ENCODE peak calls at places on chromosomes 5 and 9, in ten cellular contexts. A is left ventricle myocardium inferior; I is adrenal gland; L is tibial nerve; V is neural progenitor cell; Y is upper lobe of right lung; P is tibial artery; F is effector memory CD4-positive, alpha-beta T cell; U is K562; G is heart right ventricle. E is an unnamed sample.

GRCh38 chr5:61910771-61911170 is 395.2 kb upstream of the KIF2A start:
- DNase-seq in I (no peak), P (no peak), U (peak; percentile 14), L (no peak), Y (no peak), A (no peak), V (no peak), G (no peak), F (no peak), E (no peak)

GRCh38 chr5:149549461-149550266 is 1.6 kb downstream of the CSNK1A1 start:
- DNase-seq in Y (no peak), P (no peak), G (no peak), L (peak; percentile 22), V (peak; percentile 71), A (no peak), U (peak; percentile 58), I (peak; percentile 74), F (peak; percentile 16), E (peak; percentile 56)

GRCh38 chr9:131429121-131430012 is 35.5 kb downstream of the PRRC2B start:
- DNase-seq in Y (no peak), V (no peak), I (no peak), P (peak; percentile 40), U (no peak), G (no peak), L (no peak), A (no peak), F (no peak), E (no peak)

GRCh38 chr5:143721960-143722359 is 90.0 kb upstream of the HMHB1 start:
- DNase-seq in V (no peak), I (no peak), P (no peak), A (no peak), U (no peak), Y (no peak), G (no peak), F (no peak), L (no peak), E (no peak)

GRCh38 chr5:132807163-132807838 is 5.8 kb upstream of the SOWAHA start:
- DNase-seq in V (peak; percentile 71), I (no peak), F (no peak), Y (no peak), P (peak; percentile 54), G (no peak), U (peak; percentile 70), A (no peak), L (no peak), E (peak; percentile 21)

GRCh38 chr5:38410304-38410990 is 146.0 kb downstream of the LIFR start:
- DNase-seq in Y (no peak), L (no peak), G (no peak), U (no peak), V (peak; percentile 39), A (no peak), F (no peak), I (no peak), P (no peak), E (no peak)

GRCh38 chr5:137531266-137531665 is 32.1 kb upstream of the SPOCK1 start:
- DNase-seq in I (no peak), Y (no peak), G (no peak), P (no peak), L (no peak), F (no peak), U (no peak), A (no peak), V (no peak), E (no peak)

GRCh38 chr9:110579763-110580255 is 268 bp upstream of the SVEP1 start:
- DNase-seq in L (peak; percentile 52), U (no peak), I (no peak), V (peak; percentile 69), Y (no peak), G (peak; percentile 27), F (no peak), P (peak; percentile 64), A (peak; percentile 23), E (no peak)

GRCh38 chr9:103731541-103731940 is 362.6 kb upstream of the SMC2 start:
- DNase-seq in I (no peak), F (no peak), U (no peak), A (no peak), Y (no peak), P (no peak), V (no peak), G (no peak), L (no peak), E (no peak)

GRCh38 chr5:154366353-154366752 is 79.4 kb upstream of the SAP30L start:
- DNase-seq in L (no peak), U (no peak), A (no peak), G (no peak), Y (no peak), F (no peak), P (no peak), V (no peak), I (no peak), E (no peak)

GRCh38 chr5:14208071-14209021 is 65.2 kb downstream of the TRIO start:
- DNase-seq in Y (no peak), A (no peak), V (no peak), F (no peak), U (no peak), L (no peak), G (no peak), I (no peak), P (no peak), E (no peak)

GRCh38 chr9:128159784-128160602 is at the start of gene BBLN:
- DNase-seq in U (peak; percentile 99), P (peak; percentile 98), A (peak; percentile 95), I (peak; percentile 97), V (peak; percentile 97), Y (peak; percentile 97), L (peak; percentile 91), F (peak; percentile 86), G (peak; percentile 97), E (peak; percentile 88)

GRCh38 chr5:150778517-150779396 is at the start of gene SMIM3:
- DNase-seq in U (peak; percentile 83), A (peak; percentile 89), L (peak; percentile 67), Y (peak; percentile 92), I (peak; percentile 90), P (peak; percentile 94), G (peak; percentile 90), V (peak; percentile 93), F (peak; percentile 48), E (peak; percentile 77)

GRCh38 chr9:91534374-91534773 is 110.7 kb upstream of the NFIL3 start:
- DNase-seq in U (no peak), P (no peak), I (no peak), G (no peak), Y (no peak), F (no peak), L (no peak), V (no peak), A (no peak), E (no peak)

GRCh38 chr5:169288066-169288753 is 12.7 kb downstream of the SLIT3 start:
- DNase-seq in L (no peak), P (no peak), G (no peak), F (no peak), I (no peak), U (no peak), V (no peak), Y (no peak), A (no peak), E (no peak)
- H3K27me3 ChIP-seq in L (no peaks in the 10 kb centered on the region), P (no peaks in the 10 kb centered on the region), G (no peaks in the 10 kb centered on the region), F (no peaks in the 10 kb centered on the region), I (no peaks in the 10 kb centered on the region), U (no peaks in the 10 kb centered on the region), V (peaks cover 6% of the 10 kb centered on the region), Y (no peaks in the 10 kb centered on the region), A (no peaks in the 10 kb centered on the region), E (no peaks in the 10 kb centered on the region)

GRCh38 chr5:138790684-138791083 is 37.5 kb downstream of the CTNNA1 start:
- DNase-seq in V (no peak), P (no peak), Y (no peak), L (no peak), A (no peak), I (no peak), G (no peak), F (no peak), U (no peak), E (no peak)
- H3K4me1 ChIP-seq in V (peaks cover 11% of the 10 kb centered on the region), P (peaks cover 22% of the 10 kb centered on the region), Y (peaks cover 23% of the 10 kb centered on the region), L (peaks cover 76% of the 10 kb centered on the region), A (peaks cover 100% of the 10 kb centered on the region), I (peaks cover 27% of the 10 kb centered on the region), G (peaks cover 42% of the 10 kb centered on the region), F (no peaks in the 10 kb centered on the region), U (no peaks in the 10 kb centered on the region), E (no peaks in the 10 kb centered on the region)

GRCh38 chr5:169778622-169779596 is 141.8 kb downstream of the DOCK2 start:
- DNase-seq in L (no peak), Y (no peak), F (no peak), U (no peak), I (no peak), G (no peak), V (no peak), A (no peak), P (no peak), E (no peak)
- H3K27me3 ChIP-seq in L (peaks cover 4% of the 10 kb centered on the region), Y (no peaks in the 10 kb centered on the region), F (no peaks in the 10 kb centered on the region), U (no peaks in the 10 kb centered on the region), I (no peaks in the 10 kb centered on the region), G (no peaks in the 10 kb centered on the region), V (no peaks in the 10 kb centered on the region), A (no peaks in the 10 kb centered on the region), P (no peaks in the 10 kb centered on the region), E (no peaks in the 10 kb centered on the region)

GRCh38 chr5:107806271-107806670 is 135.5 kb upstream of the EFNA5 start:
- DNase-seq in I (no peak), V (peak; percentile 61), U (no peak), Y (no peak), P (no peak), G (no peak), L (no peak), F (no peak), A (no peak), E (no peak)

GRCh38 chr5:107812570-107813141 is 141.9 kb upstream of the EFNA5 start:
- DNase-seq in Y (no peak), P (no peak), L (no peak), U (no peak), V (no peak), G (peak; percentile 33), I (no peak), A (peak; percentile 30), F (no peak), E (no peak)

GRCh38 chr5:107806705-107807104 is 136.0 kb upstream of the EFNA5 start:
- DNase-seq in P (no peak), F (no peak), L (no peak), I (no peak), U (no peak), Y (no peak), G (no peak), A (no peak), V (no peak), E (no peak)

GRCh38 chr5:107808671-107809137 is 138.0 kb upstream of the EFNA5 start:
- DNase-seq in L (no peak), P (no peak), G (no peak), U (no peak), Y (no peak), F (no peak), A (no peak), V (peak; percentile 94), I (peak; percentile 73), E (peak; percentile 94)

DNA sequence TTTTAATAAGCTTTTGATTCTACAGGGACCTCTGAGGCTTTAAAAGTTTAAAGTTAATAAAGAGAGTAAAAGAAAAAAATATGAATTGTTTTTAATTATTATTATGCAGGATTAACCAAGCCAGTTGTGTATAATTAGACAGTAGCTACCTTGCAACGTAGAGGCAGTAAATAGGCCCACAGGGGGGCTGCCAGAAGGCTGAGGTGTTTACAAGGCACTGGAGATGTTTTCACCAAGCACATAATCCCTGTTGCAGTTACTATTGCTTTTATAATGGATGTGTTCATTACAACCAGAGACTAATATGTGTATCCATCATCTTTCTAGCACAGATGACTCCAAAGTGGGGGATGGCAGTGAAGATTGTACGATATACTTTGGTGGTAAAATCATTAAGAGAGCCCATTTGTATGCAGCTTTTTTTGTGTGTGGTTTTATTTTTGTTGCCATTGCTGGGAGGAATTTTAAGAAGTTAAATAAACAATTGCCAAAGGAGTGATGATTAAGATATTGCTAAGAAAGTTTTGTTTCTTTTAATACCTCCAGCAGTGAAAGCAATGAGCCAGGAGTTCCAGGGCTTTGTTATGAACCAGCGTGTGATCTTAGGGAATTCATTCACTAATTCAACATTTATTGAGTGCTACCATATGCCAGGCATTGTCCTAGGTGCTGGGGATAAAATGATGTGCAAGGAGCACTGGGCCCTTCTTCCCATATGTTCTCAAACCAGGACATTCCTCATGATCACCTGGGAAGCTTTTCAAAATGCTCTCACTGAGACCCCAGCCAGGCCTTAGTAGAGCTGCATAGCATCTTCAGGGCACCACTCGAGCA is 138.7 kb upstream of the EFNA5 start:
- DNase-seq in Y (no peak), I (no peak), G (no peak), V (peak; percentile 50), U (no peak), L (no peak), A (no peak), F (no peak), P (no peak), E (peak; percentile 91)
- H3K4me1 ChIP-seq in Y (no peaks in the 10 kb centered on the region), I (no peaks in the 10 kb centered on the region), G (peaks cover 9% of the 10 kb centered on the region), V (peaks cover 84% of the 10 kb centered on the region), U (no peaks in the 10 kb centered on the region), L (no peaks in the 10 kb centered on the region), A (peaks cover 8% of the 10 kb centered on the region), F (no peaks in the 10 kb centered on the region), P (no peaks in the 10 kb centered on the region), E (peaks cover 24% of the 10 kb centered on the region)